ENCODE peak calls at places on chromosomes 5 and 9, in six cellular contexts. One of them, this sample, is unnamed.

GRCh38 chr9:18122156-18122555 is 351.8 kb upstream of the ADAMTSL1 start:
- DNase-seq in K562: no peak
- DNase-seq in astrocyte: peak
- DNase-seq in neural progenitor cell: no peak
- DNase-seq in neuronal stem cell: no peak
- DNase-seq in MM.1S: no peak
- DNase-seq in this sample: no peak

GRCh38 chr9:37420271-37421215 is 2.0 kb upstream of the GRHPR start:
- DNase-seq in neuronal stem cell: no peak
- DNase-seq in K562: no peak
- DNase-seq in astrocyte: no peak
- DNase-seq in MM.1S: no peak
- DNase-seq in neural progenitor cell: no peak
- DNase-seq in this sample: no peak

GRCh38 chr9:120985759-120986353 is 59.3 kb upstream of the TRAF1 start:
- DNase-seq in MM.1S: peak
- DNase-seq in K562: peak
- DNase-seq in neural progenitor cell: peak
- DNase-seq in astrocyte: peak
- DNase-seq in neuronal stem cell: peak
- DNase-seq in this sample: peak

GRCh38 chr9:126938332-126938731 is 23.8 kb downstream of the RALGPS1 start:
- DNase-seq in neuronal stem cell: no peak
- DNase-seq in astrocyte: no peak
- DNase-seq in K562: no peak
- DNase-seq in MM.1S: no peak
- DNase-seq in neural progenitor cell: no peak
- DNase-seq in this sample: no peak

GRCh38 chr9:69949396-69949795 is 94.3 kb upstream of the MAMDC2 start:
- DNase-seq in astrocyte: no peak
- DNase-seq in MM.1S: no peak
- DNase-seq in neuronal stem cell: no peak
- DNase-seq in K562: no peak
- DNase-seq in neural progenitor cell: no peak
- DNase-seq in this sample: peak

GRCh38 chr9:129981180-129981907 is 61.6 kb downstream of the FNBP1 start:
- DNase-seq in neuronal stem cell: no peak
- DNase-seq in K562: no peak
- DNase-seq in neural progenitor cell: no peak
- DNase-seq in astrocyte: peak
- DNase-seq in MM.1S: no peak
- DNase-seq in this sample: peak

GRCh38 chr5:50800410-50800809 is 134.0 kb downstream of the PARP8 start:
- DNase-seq in neuronal stem cell: no peak
- DNase-seq in MM.1S: no peak
- DNase-seq in neural progenitor cell: no peak
- DNase-seq in K562: no peak
- DNase-seq in astrocyte: no peak
- DNase-seq in this sample: no peak

GRCh38 chr5:141186897-141187512 is at the start of gene PCDHB9:
- DNase-seq in K562: peak
- DNase-seq in MM.1S: peak
- DNase-seq in astrocyte: no peak
- DNase-seq in neural progenitor cell: peak
- DNase-seq in neuronal stem cell: no peak
- DNase-seq in this sample: peak

GRCh38 chr5:124524552-124525232 is 221.7 kb downstream of the ZNF608 start:
- DNase-seq in K562: no peak
- DNase-seq in MM.1S: peak
- DNase-seq in astrocyte: no peak
- DNase-seq in neural progenitor cell: no peak
- DNase-seq in neuronal stem cell: no peak
- DNase-seq in this sample: no peak

GRCh38 chr5:56900858-56901578 is 8.4 kb upstream of the SETD9 start:
- DNase-seq in astrocyte: peak
- DNase-seq in MM.1S: peak
- DNase-seq in neural progenitor cell: peak
- DNase-seq in neuronal stem cell: peak
- DNase-seq in K562: peak
- DNase-seq in this sample: peak

GRCh38 chr5:163373401-163374066 is 63.9 kb upstream of the CCNG1 start:
- DNase-seq in K562: no peak
- DNase-seq in neural progenitor cell: no peak
- DNase-seq in astrocyte: no peak
- DNase-seq in MM.1S: no peak
- DNase-seq in neuronal stem cell: no peak
- DNase-seq in this sample: no peak

GRCh38 chr5:112641515-112642110 is 96.1 kb upstream of the APC start:
- DNase-seq in K562: no peak
- DNase-seq in neuronal stem cell: no peak
- DNase-seq in neural progenitor cell: no peak
- DNase-seq in MM.1S: no peak
- DNase-seq in astrocyte: no peak
- DNase-seq in this sample: no peak

GRCh38 chr5:145805819-145806218 is 29.3 kb downstream of the PRELID2 start:
- DNase-seq in MM.1S: no peak
- DNase-seq in neural progenitor cell: no peak
- DNase-seq in K562: no peak
- DNase-seq in neuronal stem cell: no peak
- DNase-seq in astrocyte: no peak
- DNase-seq in this sample: no peak

GRCh38 chr5:174735498-174736350 is 11.3 kb downstream of the MSX2 start:
- DNase-seq in K562: no peak
- DNase-seq in MM.1S: peak
- DNase-seq in neuronal stem cell: no peak
- DNase-seq in astrocyte: peak
- DNase-seq in neural progenitor cell: peak
- DNase-seq in this sample: no peak

GRCh38 chr9:137085918-137086530 is 761 bp upstream of the MAN1B1 start:
- DNase-seq in K562: no peak
- DNase-seq in MM.1S: peak
- DNase-seq in neuronal stem cell: no peak
- DNase-seq in neural progenitor cell: peak
- DNase-seq in astrocyte: no peak
- DNase-seq in this sample: peak

GRCh38 chr5:137491121-137491520 is 8.0 kb downstream of the SPOCK1 start:
- DNase-seq in MM.1S: no peak
- DNase-seq in astrocyte: peak
- DNase-seq in K562: no peak
- DNase-seq in neuronal stem cell: no peak
- DNase-seq in neural progenitor cell: no peak
- DNase-seq in this sample: no peak

GRCh38 chr9:130570200-130570599 is 9.2 kb upstream of the FUBP3 start:
- DNase-seq in astrocyte: peak
- DNase-seq in MM.1S: no peak
- DNase-seq in neural progenitor cell: no peak
- DNase-seq in neuronal stem cell: no peak
- DNase-seq in K562: no peak
- DNase-seq in this sample: peak

GRCh38 chr9:95436416-95436815 is 80.4 kb downstream of the PTCH1 start:
- DNase-seq in neuronal stem cell: no peak
- DNase-seq in K562: no peak
- DNase-seq in neural progenitor cell: no peak
- DNase-seq in astrocyte: no peak
- DNase-seq in MM.1S: no peak
- DNase-seq in this sample: no peak

GRCh38 chr5:76720988-76721569 is 5.2 kb downstream of the F2R start:
- DNase-seq in MM.1S: peak
- DNase-seq in astrocyte: no peak
- DNase-seq in K562: no peak
- DNase-seq in neuronal stem cell: no peak
- DNase-seq in neural progenitor cell: no peak
- DNase-seq in this sample: peak

GRCh38 chr5:96065577-96066385 is 104.1 kb upstream of the ELL2 start:
- DNase-seq in neuronal stem cell: peak
- DNase-seq in MM.1S: no peak
- DNase-seq in astrocyte: no peak
- DNase-seq in neural progenitor cell: peak
- DNase-seq in K562: no peak
- DNase-seq in this sample: no peak

GRCh38 chr9:98010450-98010849 is 27.3 kb downstream of the ANP32B start:
- DNase-seq in astrocyte: peak
- DNase-seq in MM.1S: peak
- DNase-seq in neuronal stem cell: no peak
- DNase-seq in neural progenitor cell: peak
- DNase-seq in K562: peak
- DNase-seq in this sample: peak
- H3K4me2 ChIP-seq in astrocyte: peak
- H3K4me2 ChIP-seq in MM.1S: no peak
- H3K4me2 ChIP-seq in neuronal stem cell: no peak
- H3K4me2 ChIP-seq in neural progenitor cell: no peak
- H3K4me2 ChIP-seq in K562: no peak
- H3K4me2 ChIP-seq in this sample: no peak

DNA sequence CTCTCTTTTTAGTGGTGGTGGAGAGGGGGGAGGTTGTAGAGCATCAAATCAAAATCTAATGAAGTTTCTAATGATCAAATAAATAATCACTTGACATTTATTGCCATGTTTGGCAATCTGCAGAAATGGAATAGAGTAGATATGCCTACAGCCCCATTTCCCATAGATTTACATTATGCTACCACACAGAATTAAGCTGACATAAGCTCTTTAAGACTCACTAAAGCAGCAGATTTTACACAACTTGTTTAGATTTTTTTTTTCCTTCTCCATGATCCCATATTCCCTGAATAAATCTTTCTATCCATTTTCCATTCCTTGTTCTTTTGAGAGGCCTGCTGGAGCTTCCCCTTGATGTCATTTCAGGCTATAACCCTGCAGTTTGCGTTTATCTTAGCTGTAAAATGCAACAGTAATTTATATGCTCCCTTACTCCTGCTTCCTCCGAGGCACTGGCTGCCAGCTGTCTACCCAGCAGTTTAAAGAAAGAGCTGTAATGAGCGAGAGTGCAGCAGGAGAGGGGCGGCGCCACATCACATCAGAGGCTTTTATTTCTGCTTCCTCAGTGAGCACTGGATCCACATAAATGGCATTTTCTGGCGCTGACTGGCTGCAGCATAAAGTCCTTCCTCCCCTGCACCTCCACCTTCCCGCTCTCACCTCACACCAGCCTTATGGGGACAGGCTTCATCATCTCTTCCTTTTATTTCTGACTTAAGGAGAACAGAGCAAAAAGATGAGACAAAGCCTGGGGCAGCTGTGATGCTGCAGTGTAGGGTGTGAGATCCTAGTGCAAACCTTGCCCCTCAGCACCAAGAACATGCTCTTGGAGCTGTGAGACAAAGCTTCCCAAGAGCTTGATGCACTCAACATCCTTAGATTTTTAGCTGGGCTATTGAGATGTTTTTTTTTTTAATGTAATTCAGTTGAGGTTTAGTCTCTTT is 829.4 kb upstream of the ZNF608 start:
- DNase-seq in neuronal stem cell: peak
- DNase-seq in MM.1S: no peak
- DNase-seq in K562: no peak
- DNase-seq in astrocyte: no peak
- DNase-seq in neural progenitor cell: peak
- DNase-seq in this sample: peak
- H3K9ac ChIP-seq in neuronal stem cell: no peak
- H3K9ac ChIP-seq in MM.1S: no peak
- H3K9ac ChIP-seq in K562: no peak
- H3K9ac ChIP-seq in astrocyte: no peak
- H3K9ac ChIP-seq in neural progenitor cell: no peak
- H3K9ac ChIP-seq in this sample: no peak

DNA sequence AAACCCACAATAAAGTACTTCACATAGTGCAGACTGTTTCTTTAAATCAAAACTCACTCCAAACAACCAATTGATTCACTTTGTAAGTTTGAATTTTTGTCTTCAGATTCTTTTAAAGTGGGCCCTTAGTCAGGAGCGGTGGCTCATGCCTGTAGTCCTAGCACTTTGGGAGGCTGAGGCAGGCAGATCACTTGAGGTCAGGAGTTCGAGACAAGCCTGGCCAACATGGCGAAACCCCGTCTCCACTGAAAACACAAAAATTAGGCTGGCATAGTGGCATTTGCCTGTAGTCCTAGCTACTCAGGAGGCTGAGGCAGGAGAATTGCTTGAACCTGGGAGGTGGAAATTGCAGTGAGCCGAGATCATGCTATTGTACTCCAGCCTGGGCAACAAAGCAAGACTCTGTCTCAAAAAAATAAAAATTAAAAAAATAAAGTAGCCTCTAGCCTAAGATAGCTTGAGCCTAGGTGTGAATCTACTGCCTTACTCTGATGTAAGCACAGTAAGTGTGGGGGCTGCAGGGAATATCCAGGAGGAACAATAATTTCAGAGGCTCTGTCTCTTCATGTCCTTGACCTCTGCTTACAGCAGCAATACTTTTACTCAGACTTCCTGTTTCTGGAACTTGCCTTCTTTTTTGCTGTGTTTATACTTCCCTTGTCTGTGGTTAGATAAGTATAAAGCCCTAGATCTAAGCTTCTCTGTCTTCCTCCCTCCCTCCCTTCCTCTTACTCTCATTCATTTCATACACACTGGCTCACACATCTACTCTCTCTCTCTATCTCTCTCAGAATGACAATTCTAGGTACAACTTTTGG is at the start of gene IL7R:
- DNase-seq in MM.1S: no peak
- DNase-seq in neural progenitor cell: no peak
- DNase-seq in K562: no peak
- DNase-seq in neuronal stem cell: no peak
- DNase-seq in astrocyte: peak
- DNase-seq in this sample: peak
- H3K4me3 ChIP-seq in MM.1S: no peak
- H3K4me3 ChIP-seq in neural progenitor cell: no peak
- H3K4me3 ChIP-seq in K562: no peak
- H3K4me3 ChIP-seq in neuronal stem cell: no peak
- H3K4me3 ChIP-seq in astrocyte: peak
- H3K4me3 ChIP-seq in this sample: peak

DNA sequence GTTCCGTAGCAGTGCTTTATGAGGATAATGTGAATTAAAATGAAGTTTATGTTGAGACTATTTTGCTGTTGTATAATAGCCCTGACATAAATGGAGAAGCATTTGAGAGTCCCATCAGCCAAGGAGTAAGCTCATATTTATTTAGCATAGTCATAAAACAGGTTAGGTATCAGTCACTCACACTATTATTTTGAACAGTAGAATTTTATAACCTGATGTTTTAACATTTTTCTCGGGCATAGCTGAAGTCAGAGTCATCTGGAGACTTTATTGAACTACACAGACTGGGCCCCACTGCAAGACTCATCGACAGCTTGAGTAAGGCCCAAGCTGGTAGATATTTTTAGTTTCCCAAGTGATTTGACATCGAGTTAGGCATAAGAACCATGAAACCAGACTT is 620.3 kb upstream of the WWC1 start:
- DNase-seq in MM.1S: no peak
- DNase-seq in K562: no peak
- DNase-seq in neuronal stem cell: no peak
- DNase-seq in astrocyte: peak
- DNase-seq in neural progenitor cell: no peak
- DNase-seq in this sample: no peak
- H3K4me2 ChIP-seq in MM.1S: no peak
- H3K4me2 ChIP-seq in K562: no peak
- H3K4me2 ChIP-seq in neuronal stem cell: no peak
- H3K4me2 ChIP-seq in astrocyte: peak
- H3K4me2 ChIP-seq in neural progenitor cell: no peak
- H3K4me2 ChIP-seq in this sample: no peak

GRCh38 chr5:157948738-157949410 is 89.9 kb upstream of the CLINT1 start:
- DNase-seq in K562: peak
- DNase-seq in neural progenitor cell: peak
- DNase-seq in neuronal stem cell: peak
- DNase-seq in MM.1S: peak
- DNase-seq in astrocyte: peak
- DNase-seq in this sample: peak
- H3K9ac ChIP-seq in K562: no peak
- H3K9ac ChIP-seq in neural progenitor cell: no peak
- H3K9ac ChIP-seq in neuronal stem cell: no peak
- H3K9ac ChIP-seq in MM.1S: no peak
- H3K9ac ChIP-seq in astrocyte: peak
- H3K9ac ChIP-seq in this sample: peak